ENCODE peak calls at places on chromosomes 1 and 21, in ten cellular contexts. L is HFF-Myc; Q is CD8-positive, alpha-beta T cell; N is astrocyte of the spinal cord; I is NB4; U is Caco-2; J is AG09309; V is kidney; W is stomach; S is thoracic aorta. M is an unnamed sample.

GRCh38 chr1:234408757-234409156 is 35.5 kb downstream of the COA6 start:
- DNase-seq in I (no peak), V (no peak), J (no peak), W (no peak), N (no peak), L (no peak), Q (no peak), S (no peak), U (no peak), M (no peak)

GRCh38 chr1:109863699-109864062 is 47.0 kb upstream of the CSF1 start:
- DNase-seq in V (no peak), Q (no peak), S (no peak), I (peak), W (no peak), L (no peak), N (peak), U (no peak), J (no peak), M (peak)

GRCh38 chr1:114482585-114482984 is 28.4 kb downstream of the TRIM33 start:
- DNase-seq in J (no peak), U (no peak), I (peak), N (no peak), V (no peak), S (no peak), L (no peak), Q (no peak), W (no peak), M (no peak)

GRCh38 chr1:93338426-93338825 is 7.3 kb upstream of the DR1 start:
- DNase-seq in U (no peak), W (no peak), V (no peak), N (peak), Q (no peak), J (peak), I (no peak), L (peak), S (no peak), M (peak)

GRCh38 chr1:6700853-6701436 is 671 bp downstream of the DNAJC11 start:
- DNase-seq in V (no peak), L (no peak), N (no peak), S (no peak), I (no peak), W (no peak), U (no peak), Q (no peak), J (no peak), M (no peak)

GRCh38 chr1:200242379-200243041 is 167.3 kb downstream of the ZNF281 start:
- DNase-seq in S (no peak), J (no peak), Q (no peak), L (no peak), I (peak), W (no peak), V (no peak), U (no peak), N (no peak), M (no peak)

GRCh38 chr1:25131794-25132193 is 100.5 kb downstream of the SYF2 start:
- DNase-seq in V (no peak), L (no peak), N (no peak), I (peak), Q (no peak), W (no peak), S (no peak), J (no peak), U (no peak), M (no peak)

GRCh38 chr1:58781541-58782307 is 2.1 kb downstream of the JUN start:
- DNase-seq in U (peak), L (no peak), N (peak), I (peak), J (no peak), Q (peak), W (peak), S (no peak), V (peak), M (peak)

GRCh38 chr1:34049994-34050393 is 115.0 kb downstream of the CSMD2 start:
- DNase-seq in S (no peak), V (no peak), U (no peak), J (no peak), N (no peak), Q (no peak), W (no peak), L (no peak), I (no peak), M (no peak)

GRCh38 chr1:102463328-102463727 is 466.6 kb upstream of the OLFM3 start:
- DNase-seq in I (no peak), S (no peak), V (no peak), Q (no peak), N (no peak), W (no peak), U (no peak), J (no peak), L (no peak), M (no peak)

GRCh38 chr1:182418929-182419328 is 18.5 kb upstream of the TEDDM1 start:
- DNase-seq in U (no peak), S (no peak), Q (no peak), N (no peak), V (no peak), I (no peak), W (no peak), J (no peak), L (no peak), M (no peak)

GRCh38 chr1:58964880-58965279 is 181.0 kb upstream of the JUN start:
- DNase-seq in I (peak), V (no peak), J (peak), N (no peak), S (no peak), W (peak), L (no peak), Q (no peak), U (peak), M (peak)

GRCh38 chr1:36253463-36253862 is 29.2 kb downstream of the THRAP3 start:
- DNase-seq in I (peak), S (no peak), U (no peak), V (no peak), J (no peak), L (no peak), N (peak), W (no peak), Q (no peak), M (peak)

GRCh38 chr21:34881421-34881820 is 167.7 kb downstream of the RUNX1 start:
- DNase-seq in S (no peak), L (no peak), W (no peak), U (no peak), J (no peak), V (no peak), Q (no peak), I (no peak), N (peak), M (peak)

GRCh38 chr1:21749109-21749508 is 33.8 kb downstream of the USP48 start:
- DNase-seq in V (no peak), L (no peak), Q (no peak), I (no peak), N (no peak), U (no peak), J (no peak), W (no peak), S (no peak), M (no peak)

GRCh38 chr1:36384542-36385409 is 948 bp downstream of the STK40 start:
- DNase-seq in S (no peak), J (no peak), L (no peak), W (peak), I (peak), N (peak), U (peak), V (peak), Q (peak), M (peak)

GRCh38 chr1:31447210-31447609 is 34.2 kb downstream of the SERINC2 start:
- DNase-seq in J (no peak), I (no peak), W (no peak), N (no peak), U (no peak), L (peak), Q (no peak), V (no peak), S (no peak), M (peak)

GRCh38 chr1:39159224-39160036 is 45.1 kb upstream of the MACF1 start:
- DNase-seq in L (no peak), N (peak), U (peak), W (peak), I (no peak), S (no peak), J (peak), Q (no peak), V (no peak), M (peak)

GRCh38 chr1:64944913-64945312 is 21.4 kb downstream of the JAK1 start:
- DNase-seq in Q (no peak), S (no peak), I (no peak), W (no peak), V (no peak), N (no peak), J (no peak), L (no peak), U (no peak), M (no peak)

GRCh38 chr21:37868896-37869295 is 47.4 kb downstream of the KCNJ6 start:
- DNase-seq in V (no peak), N (no peak), S (no peak), L (no peak), Q (no peak), I (no peak), J (no peak), W (no peak), U (no peak), M (peak)

GRCh38 chr1:231827337-231828105 is 200.9 kb downstream of the DISC1 start:
- DNase-seq in Q (no peak), S (no peak), L (no peak), W (no peak), U (no peak), I (no peak), V (no peak), N (peak), J (peak), M (peak)

GRCh38 chr1:3598522-3599285 is 12.6 kb downstream of the MEGF6 start:
- DNase-seq in L (no peak), U (no peak), I (no peak), N (no peak), S (no peak), W (no peak), Q (peak), J (no peak), V (no peak), M (no peak)

GRCh38 chr21:21238882-21239400 is 240.7 kb downstream of the NCAM2 start:
- DNase-seq in W (no peak), N (no peak), I (no peak), Q (no peak), J (no peak), U (no peak), S (no peak), V (no peak), L (no peak), M (no peak)

GRCh38 chr1:26959722-26960624 is at the start of gene KDF1:
- DNase-seq in N (no peak), W (peak), J (no peak), V (peak), L (no peak), I (no peak), Q (peak), U (peak), S (no peak), M (no peak)

GRCh38 chr1:102919659-102920058 is 188.7 kb downstream of the COL11A1 start:
- DNase-seq in I (no peak), S (no peak), V (no peak), L (no peak), Q (no peak), N (peak), U (no peak), J (peak), W (no peak), M (peak)

GRCh38 chr1:117059678-117060440 is at the start of gene TTF2:
- DNase-seq in S (peak), J (peak), Q (peak), W (peak), I (peak), N (peak), U (peak), L (peak), V (peak), M (peak)
- TF ChIP-seq CTCF in S (no peak), J (peak), Q (no peak), W (no peak), I (no peak), N (no peak), U (peak), L (peak), V (peak), M (peak)

DNA sequence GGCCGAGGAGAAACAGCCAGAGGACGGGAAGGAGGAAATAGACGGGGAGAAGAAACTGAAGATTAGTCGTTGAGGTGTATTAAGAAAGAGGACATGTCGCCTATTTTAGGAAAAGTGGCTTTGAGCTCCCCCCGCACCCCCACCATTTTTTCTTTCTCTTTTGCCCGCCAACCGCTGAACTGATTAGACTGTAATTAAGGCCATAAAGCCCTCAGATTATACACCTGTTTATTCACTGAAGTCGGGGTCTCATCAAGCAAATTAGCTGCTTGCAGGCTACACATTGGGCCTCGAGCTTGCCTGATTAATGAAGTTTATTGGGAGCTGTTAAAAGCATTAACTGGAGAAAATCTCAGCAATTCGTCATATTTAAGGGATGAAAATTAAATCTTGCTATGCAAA is 119.4 kb upstream of the RRP15 start:
- DNase-seq in U (no peak), I (no peak), J (no peak), W (no peak), L (no peak), Q (no peak), S (no peak), N (peak), V (no peak), M (no peak)
- H3K4me3 ChIP-seq in U (peak), I (no peak), J (peak), W (peak), L (no peak), Q (peak), S (peak), N (peak), V (peak), M (peak)

GRCh38 chr21:44817506-44817880 is 369 bp downstream of the SUMO3 start:
- DNase-seq in W (peak), U (peak), J (peak), V (peak), N (peak), Q (peak), I (peak), L (peak), S (no peak), M (peak)

GRCh38 chr21:44819283-44820243 is 1.7 kb upstream of the SUMO3 start:
- DNase-seq in Q (no peak), V (no peak), L (no peak), N (no peak), J (no peak), U (no peak), W (no peak), S (no peak), I (no peak), M (no peak)

GRCh38 chr21:44818636-44819011 is 762 bp upstream of the SUMO3 start:
- DNase-seq in J (no peak), U (no peak), S (no peak), L (no peak), V (peak), Q (no peak), W (no peak), N (no peak), I (no peak), M (no peak)

GRCh38 chr21:44816761-44817505 is 929 bp downstream of the SUMO3 start:
- DNase-seq in N (no peak), U (peak), W (no peak), S (no peak), L (no peak), Q (no peak), J (no peak), I (no peak), V (peak), M (no peak)

DNA sequence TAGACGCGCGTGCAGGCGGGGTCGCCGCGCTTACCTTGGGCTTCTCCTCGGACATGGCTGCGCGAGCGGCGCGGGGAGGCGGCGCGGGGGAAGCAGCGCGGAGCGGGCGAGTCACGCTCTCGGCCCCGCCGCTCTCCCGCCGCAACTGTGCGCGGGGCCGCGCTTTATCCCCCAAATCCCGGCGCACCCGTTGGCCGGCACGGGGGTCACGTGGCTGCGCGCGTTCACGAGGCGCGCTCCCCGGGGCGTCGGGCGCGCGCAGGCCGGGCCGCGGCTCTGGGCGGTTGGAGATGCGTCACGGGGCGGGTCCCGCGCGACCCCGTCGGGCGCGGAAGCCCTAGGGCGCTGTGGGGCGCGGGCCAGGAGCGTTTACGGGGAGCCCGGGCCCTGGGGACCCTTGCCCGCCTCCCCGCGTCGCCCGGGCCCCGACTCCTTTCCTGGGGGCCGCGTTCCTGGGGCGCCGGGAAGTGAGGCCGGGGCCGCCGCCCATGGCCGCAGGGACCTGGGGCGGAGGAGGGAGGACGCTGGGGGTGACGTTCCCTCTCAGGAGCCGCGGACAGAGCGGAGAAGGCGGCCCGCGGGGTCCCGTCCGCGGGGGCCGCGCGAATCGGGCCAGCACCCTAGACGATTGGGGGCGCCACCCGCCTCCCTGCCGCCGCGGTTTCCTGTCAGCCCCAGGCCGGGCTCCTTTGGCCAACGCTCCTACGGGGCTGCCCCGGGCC is at the start of gene SUMO3:
- DNase-seq in V (peak), N (peak), Q (peak), I (peak), L (no peak), W (peak), U (peak), S (no peak), J (no peak), M (peak)
- TF ChIP-seq CTCF in V (no peak), N (no peak), Q (no peak), I (no peak), L (no peak), W (no peak), U (no peak), S (no peak), J (no peak), M (no peak)

GRCh38 chr1:180912801-180913616 is at the start of gene KIAA1614:
- DNase-seq in Q (no peak), L (no peak), I (peak), U (no peak), N (peak), W (no peak), S (no peak), V (peak), J (no peak), M (peak)

GRCh38 chr1:180915426-180915965 is 2.8 kb downstream of the KIAA1614 start:
- DNase-seq in U (no peak), L (no peak), N (no peak), W (no peak), J (no peak), S (no peak), I (no peak), Q (no peak), V (peak), M (no peak)

GRCh38 chr1:180911640-180912161 is 996 bp upstream of the KIAA1614 start:
- DNase-seq in N (peak), L (no peak), U (no peak), V (no peak), I (no peak), W (no peak), J (no peak), Q (no peak), S (no peak), M (peak)

GRCh38 chr1:180909462-180909976 is 3.2 kb upstream of the KIAA1614 start:
- DNase-seq in V (no peak), U (no peak), S (no peak), I (no peak), N (no peak), Q (no peak), J (no peak), L (no peak), W (no peak), M (no peak)

GRCh38 chr1:180912211-180912800 is 391 bp upstream of the KIAA1614 start:
- DNase-seq in S (no peak), U (no peak), W (no peak), L (no peak), I (no peak), N (peak), V (no peak), J (no peak), Q (no peak), M (peak)
- H3K4me3 ChIP-seq in S (peak), U (peak), W (peak), L (peak), I (no peak), N (peak), V (peak), J (peak), Q (no peak), M (peak)

GRCh38 chr1:87331319-87332269 is 2.9 kb downstream of the LMO4 start:
- DNase-seq in Q (peak), L (no peak), U (peak), I (peak), J (no peak), S (peak), N (peak), V (peak), W (peak), M (peak)

GRCh38 chr1:87336623-87337067 is 8.0 kb downstream of the LMO4 start:
- DNase-seq in V (no peak), S (no peak), N (no peak), W (no peak), Q (no peak), L (no peak), J (no peak), U (no peak), I (no peak), M (no peak)

GRCh38 chr1:87335175-87335992 is 6.7 kb downstream of the LMO4 start:
- DNase-seq in V (peak), W (peak), S (no peak), L (no peak), Q (peak), I (peak), N (peak), J (no peak), U (peak), M (peak)

GRCh38 chr1:87333692-87334347 is 5.1 kb downstream of the LMO4 start:
- DNase-seq in L (no peak), U (no peak), N (no peak), V (no peak), J (no peak), S (no peak), W (no peak), I (peak), Q (no peak), M (no peak)

DNA sequence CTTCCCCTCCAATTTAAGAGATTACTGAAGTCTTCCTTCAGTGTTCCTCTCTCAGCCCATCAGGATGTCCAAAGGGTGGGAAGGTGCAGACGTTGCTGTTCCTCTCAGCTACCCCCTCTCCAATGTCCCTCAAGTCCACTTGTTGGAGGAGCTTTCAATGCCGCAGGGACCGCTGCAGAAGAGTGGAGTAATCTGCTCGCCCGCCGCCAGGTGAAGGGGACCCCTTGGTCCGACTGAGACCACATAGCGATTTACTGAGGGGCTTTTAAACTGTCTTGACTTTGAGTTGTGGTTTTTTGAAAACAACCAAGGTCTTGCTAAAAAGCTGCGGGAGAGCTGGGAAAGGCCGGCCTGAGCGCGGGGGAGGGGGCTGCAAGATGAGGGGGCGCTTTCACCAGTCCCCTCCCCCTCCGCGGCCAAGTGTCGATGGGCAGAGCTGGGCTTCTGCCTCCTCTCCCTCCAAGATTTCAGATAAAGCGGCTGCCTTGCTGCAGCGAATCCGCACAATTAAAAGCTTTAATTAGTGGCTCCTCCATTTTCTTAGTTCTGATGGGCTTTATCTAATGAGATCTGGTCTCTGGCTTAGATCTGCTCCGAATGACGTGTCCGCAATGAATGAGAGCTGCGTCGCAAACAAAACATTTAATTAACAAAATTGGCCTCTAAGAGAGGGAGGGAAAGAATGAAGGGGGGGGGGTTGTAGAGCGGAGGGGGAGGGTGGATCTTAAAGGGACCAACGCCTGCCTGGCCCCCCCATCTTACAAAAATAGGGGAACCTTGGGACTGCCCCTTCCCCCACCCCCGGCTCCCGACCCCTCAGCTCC is 5.9 kb downstream of the LMO4 start:
- DNase-seq in J (no peak), S (no peak), V (no peak), Q (no peak), N (peak), L (no peak), I (peak), W (no peak), U (no peak), M (no peak)
- TF ChIP-seq CTCF in J (no peak), S (no peak), V (no peak), Q (no peak), N (peak), L (no peak), I (no peak), W (no peak), U (no peak), M (no peak)